ENCODE peak calls at places on chromosomes 16 and 17, in eight cellular contexts. C, E, K, Z, S, W, A and I are unnamed samples.

GRCh38 chr16:12054868-12055267 is 78.3 kb downstream of the SNX29 start:
- DNase-seq in C (no peak), E (no peak), K (no peak), Z (no peak), S (no peak), W (no peak), A (no peak), I (no peak)

GRCh38 chr17:5705081-5705875 is 121.0 kb upstream of the NLRP1 start:
- DNase-seq in C (no peak), E (no peak), K (no peak), Z (peak; percentile 94), S (peak; percentile 11), W (peak; percentile 9), A (no peak), I (no peak)

GRCh38 chr17:38418693-38419507 is 9.4 kb upstream of the ARHGAP23 start:
- DNase-seq in C (no peak), E (no peak), K (peak; percentile 44), Z (peak; percentile 81), S (no peak), W (no peak), A (no peak), I (no peak)

GRCh38 chr17:1486802-1487695 is 5.4 kb downstream of the MYO1C start:
- DNase-seq in C (no peak), E (peak; percentile 27), K (peak; percentile 88), Z (peak; percentile 92), S (peak; percentile 44), W (peak; percentile 87), A (peak; percentile 62), I (peak; percentile 23)

GRCh38 chr17:38969281-38969680 is 2.1 kb upstream of the FBXO47 start:
- DNase-seq in C (no peak), E (no peak), K (no peak), Z (no peak), S (no peak), W (no peak), A (no peak), I (no peak)

GRCh38 chr16:57165923-57166322 is 19.9 kb downstream of the PSME3IP1 start:
- DNase-seq in C (no peak), E (no peak), K (peak; percentile 44), Z (no peak), S (peak; percentile 66), W (no peak), A (no peak), I (peak; percentile 68)

GRCh38 chr16:4323071-4323844 is 7.4 kb downstream of the GLIS2 start:
- DNase-seq in C (no peak), E (no peak), K (no peak), Z (peak; percentile 58), S (no peak), W (peak; percentile 80), A (no peak), I (no peak)

GRCh38 chr17:40341808-40342574 is 22.5 kb downstream of the GJD3 start:
- DNase-seq in C (no peak), E (no peak), K (no peak), Z (peak; percentile 96), S (peak; percentile 71), W (peak; percentile 100), A (no peak), I (no peak)

GRCh38 chr17:32268734-32269288 is 3.2 kb downstream of the RHBDL3 start:
- DNase-seq in C (no peak), E (no peak), K (no peak), Z (peak; percentile 36), S (no peak), W (no peak), A (no peak), I (no peak)

GRCh38 chr16:80708823-80709222 is 95.6 kb downstream of the CDYL2 start:
- DNase-seq in C (no peak), E (no peak), K (no peak), Z (no peak), S (no peak), W (no peak), A (no peak), I (no peak)

GRCh38 chr16:72474511-72475123 is 302.7 kb upstream of the PMFBP1 start:
- DNase-seq in C (no peak), E (no peak), K (no peak), Z (no peak), S (peak; percentile 79), W (peak; percentile 29), A (no peak), I (no peak)

GRCh38 chr17:43129671-43130010 is 4.5 kb upstream of the BRCA1 start:
- DNase-seq in C (no peak), E (no peak), K (no peak), Z (peak; percentile 25), S (no peak), W (no peak), A (no peak), I (no peak)

GRCh38 chr16:74281285-74281684 is 15.3 kb upstream of the PSMD7 start:
- DNase-seq in C (no peak), E (no peak), K (no peak), Z (peak; percentile 53), S (no peak), W (no peak), A (no peak), I (no peak)

GRCh38 chr16:48330133-48330846 is 54.9 kb downstream of the SIAH1 start:
- DNase-seq in C (no peak), E (no peak), K (no peak), Z (no peak), S (no peak), W (no peak), A (no peak), I (no peak)

GRCh38 chr17:28857848-28858360 is 3.1 kb downstream of the ERAL1 start:
- DNase-seq in C (no peak), E (no peak), K (no peak), Z (no peak), S (no peak), W (no peak), A (no peak), I (no peak)